ENCODE peak calls at places on chromosomes 2 and 18, in eight cellular contexts. J is AG04450; Y is H7; A is colonic mucosa; O is CD8-positive, alpha-beta T cell; C is epithelial cell of esophagus; G is pancreas; F is heart left ventricle. V is an unnamed sample.

GRCh38 chr18:69567813-69568488 is 167.3 kb downstream of the DOK6 start:
- DNase-seq in J (no peak), Y (no peak), A (no peak), O (no peak), C (peak; percentile 56), G (no peak), F (no peak), V (no peak)

GRCh38 chr2:232336956-232337700 is 41.4 kb upstream of the ALPP start:
- DNase-seq in J (no peak), Y (no peak), A (no peak), O (no peak), C (no peak), G (no peak), F (peak; percentile 8), V (no peak)

GRCh38 chr2:231391981-231392380 is 3.5 kb upstream of the B3GNT7 start:
- DNase-seq in J (no peak), Y (peak; percentile 23), A (no peak), O (no peak), C (no peak), G (no peak), F (no peak), V (no peak)

GRCh38 chr2:232896111-232896510 is 26.0 kb downstream of the SNORC start:
- DNase-seq in J (no peak), Y (peak; percentile 4), A (no peak), O (no peak), C (no peak), G (no peak), F (no peak), V (no peak)

GRCh38 chr2:127157651-127158460 is 50.9 kb upstream of the BIN1 start:
- DNase-seq in J (no peak), Y (peak; percentile 89), A (no peak), O (no peak), C (no peak), G (no peak), F (no peak), V (no peak)

GRCh38 chr18:12420831-12421421 is 13.2 kb downstream of the PRELID3A start:
- DNase-seq in J (no peak), Y (peak; percentile 92), A (no peak), O (no peak), C (no peak), G (no peak), F (no peak), V (peak; percentile 21)

GRCh38 chr2:216545359-216545758 is 46.7 kb downstream of the RPL37A start:
- DNase-seq in J (no peak), Y (no peak), A (no peak), O (no peak), C (no peak), G (no peak), F (no peak), V (no peak)

GRCh38 chr18:60020107-60020925 is 120.5 kb downstream of the PMAIP1 start:
- DNase-seq in J (no peak), Y (no peak), A (no peak), O (no peak), C (no peak), G (no peak), F (no peak), V (peak; percentile 75)

GRCh38 chr2:150809083-150809482 is 321.6 kb upstream of the RND3 start:
- DNase-seq in J (no peak), Y (no peak), A (no peak), O (no peak), C (no peak), G (no peak), F (no peak), V (no peak)

GRCh38 chr2:13596233-13596632 is 879.5 kb downstream of the TRIB2 start:
- DNase-seq in J (no peak), Y (no peak), A (no peak), O (no peak), C (no peak), G (no peak), F (no peak), V (no peak)

GRCh38 chr2:105643405-105644173 is 101.1 kb upstream of the NCK2 start:
- DNase-seq in J (no peak), Y (no peak), A (no peak), O (no peak), C (no peak), G (no peak), F (no peak), V (no peak)

GRCh38 chr2:64675860-64676259 is 22.1 kb upstream of the SERTAD2 start:
- DNase-seq in J (no peak), Y (no peak), A (no peak), O (no peak), C (peak; percentile 85), G (no peak), F (no peak), V (no peak)

GRCh38 chr18:48142353-48142752 is 211.9 kb upstream of the SMAD2 start:
- DNase-seq in J (no peak), Y (no peak), A (no peak), O (no peak), C (no peak), G (no peak), F (no peak), V (peak; percentile 47)

GRCh38 chr2:143361346-143361745 is 232.1 kb downstream of the ARHGAP15 start:
- DNase-seq in J (no peak), Y (no peak), A (no peak), O (no peak), C (no peak), G (no peak), F (no peak), V (no peak)

GRCh38 chr2:113858764-113859163 is 31.1 kb upstream of the ACTR3 start:
- DNase-seq in J (peak; percentile 66), Y (no peak), A (no peak), O (no peak), C (peak; percentile 94), G (no peak), F (no peak), V (no peak)

GRCh38 chr2:174326880-174327558 is 7.7 kb upstream of the SP9 start:
- DNase-seq in J (no peak), Y (peak; percentile 70), A (no peak), O (no peak), C (no peak), G (peak; percentile 56), F (no peak), V (no peak)

GRCh38 chr2:20650412-20650879 is 452 bp downstream of the HS1BP3 start:
- DNase-seq in J (no peak), Y (peak; percentile 88), A (peak; percentile 47), O (no peak), C (no peak), G (no peak), F (no peak), V (peak; percentile 19)

GRCh38 chr2:126399001-126399400 is 257.0 kb upstream of the GYPC start:
- DNase-seq in J (no peak), Y (no peak), A (no peak), O (no peak), C (no peak), G (no peak), F (no peak), V (no peak)

GRCh38 chr2:61853086-61853847 is 593 bp downstream of the FAM161A start:
- DNase-seq in J (no peak), Y (no peak), A (peak; percentile 23), O (no peak), C (peak; percentile 10), G (no peak), F (no peak), V (peak; percentile 78)

GRCh38 chr2:219060821-219061791 is at the start of gene IHH:
- DNase-seq in J (no peak), Y (peak; percentile 89), A (peak; percentile 89), O (no peak), C (peak; percentile 26), G (peak; percentile 71), F (no peak), V (no peak)
- H3K4me3 ChIP-seq in J (no peak within 1 kb of the TSS), Y (peak within 1 kb of the TSS; percentile 33), A (peak within 1 kb of the TSS; percentile 59), O (no peak within 1 kb of the TSS), C (no peak within 1 kb of the TSS), G (no peak within 1 kb of the TSS), F (peak within 1 kb of the TSS; percentile 35), V (no peak within 1 kb of the TSS)

GRCh38 chr2:74551530-74551929 is 2.2 kb downstream of the LOXL3 start:
- DNase-seq in J (no peak), Y (no peak), A (no peak), O (no peak), C (no peak), G (no peak), F (no peak), V (no peak)
- H3K4me3 ChIP-seq in J (no peak overlapping the region), Y (no peak overlapping the region), A (no peak overlapping the region), O (no peak overlapping the region), C (no peak overlapping the region), G (no peak overlapping the region), F (no peak overlapping the region), V (no peak overlapping the region)

GRCh38 chr2:221447310-221447709 is 124.8 kb downstream of the EPHA4 start:
- DNase-seq in J (no peak), Y (peak; percentile 22), A (no peak), O (no peak), C (peak; percentile 78), G (no peak), F (no peak), V (no peak)

GRCh38 chr2:221444106-221444505 is 128.0 kb downstream of the EPHA4 start:
- DNase-seq in J (no peak), Y (no peak), A (peak; percentile 26), O (no peak), C (peak; percentile 60), G (no peak), F (peak; percentile 67), V (no peak)

GRCh38 chr2:221446140-221446539 is 126.0 kb downstream of the EPHA4 start:
- DNase-seq in J (no peak), Y (no peak), A (no peak), O (no peak), C (no peak), G (no peak), F (no peak), V (no peak)

GRCh38 chr2:221448086-221448856 is 123.8 kb downstream of the EPHA4 start:
- DNase-seq in J (no peak), Y (no peak), A (no peak), O (no peak), C (no peak), G (no peak), F (no peak), V (no peak)

GRCh38 chr2:221443631-221444030 is 128.5 kb downstream of the EPHA4 start:
- DNase-seq in J (no peak), Y (no peak), A (no peak), O (no peak), C (no peak), G (no peak), F (no peak), V (no peak)
- H3K4me3 ChIP-seq in J (no peak overlapping the region), Y (no peak overlapping the region), A (no peak overlapping the region), O (no peak overlapping the region), C (no peak overlapping the region), G (no peak overlapping the region), F (no peak overlapping the region), V (no peak overlapping the region)

DNA sequence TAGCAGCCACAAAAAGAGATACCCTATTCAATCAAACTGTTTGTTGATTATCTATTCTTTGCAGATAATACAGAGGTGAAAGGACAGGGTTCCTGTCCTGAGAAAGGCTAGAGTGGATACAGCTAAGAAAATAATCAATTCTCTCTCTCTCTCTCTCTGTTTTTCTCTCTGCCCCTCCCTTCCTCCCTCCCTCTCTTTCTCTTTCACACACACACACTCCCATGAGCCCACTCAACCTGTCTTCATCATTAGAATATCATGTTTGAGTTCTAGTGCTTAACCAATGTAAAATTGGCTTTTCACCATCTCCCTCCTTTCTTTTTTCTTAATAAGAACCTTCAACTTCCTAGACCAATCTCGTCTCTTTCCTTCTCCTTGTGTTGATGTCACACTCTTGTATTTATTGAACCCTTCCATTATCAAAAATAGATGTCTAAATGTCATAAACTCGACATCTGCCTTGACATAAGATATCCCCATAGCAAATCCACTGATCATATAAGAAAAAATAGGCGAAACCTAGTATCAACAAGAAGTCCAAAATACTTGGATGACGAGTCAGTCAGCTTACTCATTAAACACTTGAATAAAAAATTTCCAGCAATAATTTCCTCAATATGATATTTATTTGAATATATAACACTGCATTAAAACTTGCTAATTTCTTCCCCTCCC is 42.8 kb upstream of the CYTIP start:
- DNase-seq in J (no peak), Y (no peak), A (no peak), O (no peak), C (peak; percentile 42), G (no peak), F (no peak), V (no peak)
- H3K4me3 ChIP-seq in J (no peak overlapping the region), Y (no peak overlapping the region), A (no peak overlapping the region), O (no peak overlapping the region), C (no peak overlapping the region), G (no peak overlapping the region), F (no peak overlapping the region), V (no peak overlapping the region)